ENCODE peak calls at places on chromosomes 13 and 19, in six cellular contexts. One of them, this sample, is unnamed.

GRCh38 chr19:35162471-35163326 is 8.2 kb downstream of the FXYD5 start:
- DNase-seq in heart right ventricle: no peak
- DNase-seq in neural crest cell: no peak
- DNase-seq in esophagus squamous epithelium: no peak
- DNase-seq in AG09319: no peak
- DNase-seq in cardiac muscle cell: no peak
- DNase-seq in this sample: peak

GRCh38 chr19:39045506-39045905 is 13.2 kb upstream of the FBXO27 start:
- DNase-seq in esophagus squamous epithelium: no peak
- DNase-seq in AG09319: no peak
- DNase-seq in cardiac muscle cell: no peak
- DNase-seq in neural crest cell: no peak
- DNase-seq in heart right ventricle: no peak
- DNase-seq in this sample: no peak

GRCh38 chr13:83810136-83810535 is 72.1 kb downstream of the SLITRK1 start:
- DNase-seq in neural crest cell: no peak
- DNase-seq in cardiac muscle cell: no peak
- DNase-seq in AG09319: no peak
- DNase-seq in esophagus squamous epithelium: no peak
- DNase-seq in heart right ventricle: no peak
- DNase-seq in this sample: no peak

GRCh38 chr13:97627566-97627965 is 193.6 kb downstream of the RAP2A start:
- DNase-seq in cardiac muscle cell: peak
- DNase-seq in AG09319: peak
- DNase-seq in heart right ventricle: peak
- DNase-seq in neural crest cell: no peak
- DNase-seq in esophagus squamous epithelium: no peak
- DNase-seq in this sample: peak

GRCh38 chr13:109897988-109898623 is 111.7 kb upstream of the IRS2 start:
- DNase-seq in neural crest cell: no peak
- DNase-seq in cardiac muscle cell: no peak
- DNase-seq in heart right ventricle: no peak
- DNase-seq in AG09319: no peak
- DNase-seq in esophagus squamous epithelium: no peak
- DNase-seq in this sample: no peak

GRCh38 chr19:13022111-13022858 is 27.0 kb downstream of the NFIX start:
- DNase-seq in esophagus squamous epithelium: no peak
- DNase-seq in heart right ventricle: peak
- DNase-seq in AG09319: no peak
- DNase-seq in neural crest cell: no peak
- DNase-seq in cardiac muscle cell: no peak
- DNase-seq in this sample: no peak

GRCh38 chr13:64684685-64685431 is 2545.3 kb downstream of the PCDH9 start:
- DNase-seq in neural crest cell: no peak
- DNase-seq in AG09319: no peak
- DNase-seq in heart right ventricle: no peak
- DNase-seq in esophagus squamous epithelium: no peak
- DNase-seq in cardiac muscle cell: no peak
- DNase-seq in this sample: no peak

GRCh38 chr13:94707400-94708021 is 4.8 kb downstream of the SOX21 start:
- DNase-seq in cardiac muscle cell: no peak
- DNase-seq in neural crest cell: peak
- DNase-seq in esophagus squamous epithelium: no peak
- DNase-seq in AG09319: no peak
- DNase-seq in heart right ventricle: no peak
- DNase-seq in this sample: no peak

GRCh38 chr19:13366529-13367143 is 139.6 kb downstream of the CACNA1A start:
- DNase-seq in esophagus squamous epithelium: no peak
- DNase-seq in heart right ventricle: no peak
- DNase-seq in cardiac muscle cell: peak
- DNase-seq in neural crest cell: peak
- DNase-seq in AG09319: no peak
- DNase-seq in this sample: peak

GRCh38 chr13:105139380-105140285 is 1395.8 kb downstream of the EFNB2 start:
- DNase-seq in neural crest cell: no peak
- DNase-seq in cardiac muscle cell: peak
- DNase-seq in esophagus squamous epithelium: peak
- DNase-seq in heart right ventricle: peak
- DNase-seq in AG09319: no peak
- DNase-seq in this sample: no peak

GRCh38 chr19:51724543-51724942 is 752 bp upstream of the HAS1 start:
- DNase-seq in esophagus squamous epithelium: no peak
- DNase-seq in neural crest cell: no peak
- DNase-seq in cardiac muscle cell: no peak
- DNase-seq in AG09319: no peak
- DNase-seq in heart right ventricle: no peak
- DNase-seq in this sample: no peak

GRCh38 chr13:111389621-111390521 is 69.4 kb downstream of the TEX29 start:
- DNase-seq in neural crest cell: no peak
- DNase-seq in cardiac muscle cell: no peak
- DNase-seq in esophagus squamous epithelium: no peak
- DNase-seq in AG09319: no peak
- DNase-seq in heart right ventricle: no peak
- DNase-seq in this sample: no peak

GRCh38 chr19:22634450-22634827 is 315 bp downstream of the ZNF492 start:
- DNase-seq in neural crest cell: no peak
- DNase-seq in esophagus squamous epithelium: no peak
- DNase-seq in cardiac muscle cell: no peak
- DNase-seq in heart right ventricle: no peak
- DNase-seq in AG09319: no peak
- DNase-seq in this sample: no peak

GRCh38 chr19:12965017-12965811 is 4.2 kb upstream of the DAND5 start:
- DNase-seq in neural crest cell: peak
- DNase-seq in heart right ventricle: peak
- DNase-seq in AG09319: no peak
- DNase-seq in esophagus squamous epithelium: no peak
- DNase-seq in cardiac muscle cell: peak
- DNase-seq in this sample: peak

GRCh38 chr19:38774181-38774950 is 1.0 kb upstream of the LGALS7 start:
- DNase-seq in heart right ventricle: no peak
- DNase-seq in neural crest cell: no peak
- DNase-seq in AG09319: no peak
- DNase-seq in cardiac muscle cell: no peak
- DNase-seq in esophagus squamous epithelium: no peak
- DNase-seq in this sample: no peak

GRCh38 chr19:38898788-38899446 is 501 bp downstream of the SIRT2 start:
- DNase-seq in cardiac muscle cell: peak
- DNase-seq in heart right ventricle: no peak
- DNase-seq in neural crest cell: peak
- DNase-seq in AG09319: no peak
- DNase-seq in esophagus squamous epithelium: no peak
- DNase-seq in this sample: peak

GRCh38 chr13:85503797-85504196 is 295.4 kb downstream of the SLITRK6 start:
- DNase-seq in heart right ventricle: no peak
- DNase-seq in AG09319: no peak
- DNase-seq in esophagus squamous epithelium: no peak
- DNase-seq in cardiac muscle cell: no peak
- DNase-seq in neural crest cell: no peak
- DNase-seq in this sample: peak

GRCh38 chr19:35949131-35949530 is 13.0 kb downstream of the LRFN3 start:
- DNase-seq in heart right ventricle: no peak
- DNase-seq in neural crest cell: no peak
- DNase-seq in cardiac muscle cell: no peak
- DNase-seq in esophagus squamous epithelium: no peak
- DNase-seq in AG09319: no peak
- DNase-seq in this sample: no peak

GRCh38 chr13:104318121-104318520 is 1251.9 kb upstream of the SLC10A2 start:
- DNase-seq in AG09319: no peak
- DNase-seq in esophagus squamous epithelium: no peak
- DNase-seq in heart right ventricle: no peak
- DNase-seq in cardiac muscle cell: peak
- DNase-seq in neural crest cell: no peak
- DNase-seq in this sample: peak

GRCh38 chr19:1970003-1970805 is 29.2 kb downstream of the CSNK1G2 start:
- DNase-seq in AG09319: no peak
- DNase-seq in heart right ventricle: no peak
- DNase-seq in cardiac muscle cell: no peak
- DNase-seq in neural crest cell: no peak
- DNase-seq in esophagus squamous epithelium: no peak
- DNase-seq in this sample: peak

GRCh38 chr13:24270639-24271131 is 38.7 kb upstream of the C1QTNF9 start:
- DNase-seq in cardiac muscle cell: peak
- DNase-seq in heart right ventricle: peak
- DNase-seq in AG09319: no peak
- DNase-seq in neural crest cell: peak
- DNase-seq in esophagus squamous epithelium: peak
- DNase-seq in this sample: peak

GRCh38 chr19:1812426-1813196 is 535 bp upstream of the ATP8B3 start:
- DNase-seq in esophagus squamous epithelium: peak
- DNase-seq in heart right ventricle: peak
- DNase-seq in neural crest cell: peak
- DNase-seq in AG09319: peak
- DNase-seq in cardiac muscle cell: peak
- DNase-seq in this sample: peak

GRCh38 chr19:39671739-39672363 is 16.1 kb downstream of the LGALS16 start:
- DNase-seq in cardiac muscle cell: peak
- DNase-seq in esophagus squamous epithelium: no peak
- DNase-seq in AG09319: peak
- DNase-seq in neural crest cell: peak
- DNase-seq in heart right ventricle: peak
- DNase-seq in this sample: peak

GRCh38 chr19:38649305-38650179 is 2.1 kb downstream of the ACTN4 start:
- DNase-seq in esophagus squamous epithelium: no peak
- DNase-seq in heart right ventricle: no peak
- DNase-seq in AG09319: no peak
- DNase-seq in neural crest cell: no peak
- DNase-seq in cardiac muscle cell: no peak
- DNase-seq in this sample: peak

GRCh38 chr19:5171711-5172110 is 168.9 kb downstream of the PTPRS start:
- DNase-seq in esophagus squamous epithelium: no peak
- DNase-seq in heart right ventricle: no peak
- DNase-seq in cardiac muscle cell: no peak
- DNase-seq in neural crest cell: no peak
- DNase-seq in AG09319: no peak
- DNase-seq in this sample: no peak

GRCh38 chr13:50144473-50145160 is 129.4 kb downstream of the KCNRG start:
- DNase-seq in heart right ventricle: no peak
- DNase-seq in AG09319: no peak
- DNase-seq in neural crest cell: no peak
- DNase-seq in cardiac muscle cell: no peak
- DNase-seq in esophagus squamous epithelium: no peak
- DNase-seq in this sample: no peak

GRCh38 chr19:40217027-40217810 is 965 bp downstream of the TTC9B start:
- DNase-seq in neural crest cell: no peak
- DNase-seq in cardiac muscle cell: peak
- DNase-seq in esophagus squamous epithelium: no peak
- DNase-seq in AG09319: no peak
- DNase-seq in heart right ventricle: no peak
- DNase-seq in this sample: no peak

GRCh38 chr13:26929971-26930730 is 169.6 kb upstream of the GPR12 start:
- DNase-seq in AG09319: no peak
- DNase-seq in esophagus squamous epithelium: no peak
- DNase-seq in neural crest cell: peak
- DNase-seq in cardiac muscle cell: peak
- DNase-seq in heart right ventricle: peak
- DNase-seq in this sample: peak
- TF ChIP-seq CTCF in AG09319: peak
- TF ChIP-seq CTCF in esophagus squamous epithelium: peak
- TF ChIP-seq CTCF in neural crest cell: peak
- TF ChIP-seq CTCF in cardiac muscle cell: peak
- TF ChIP-seq CTCF in heart right ventricle: peak
- TF ChIP-seq CTCF in this sample: peak

GRCh38 chr19:46297700-46298476 is 1.0 kb downstream of the HIF3A start:
- DNase-seq in AG09319: no peak
- DNase-seq in cardiac muscle cell: no peak
- DNase-seq in esophagus squamous epithelium: no peak
- DNase-seq in neural crest cell: no peak
- DNase-seq in heart right ventricle: peak
- DNase-seq in this sample: no peak
- TF ChIP-seq CTCF in AG09319: no peak
- TF ChIP-seq CTCF in cardiac muscle cell: peak
- TF ChIP-seq CTCF in esophagus squamous epithelium: peak
- TF ChIP-seq CTCF in neural crest cell: no peak
- TF ChIP-seq CTCF in heart right ventricle: peak
- TF ChIP-seq CTCF in this sample: no peak

DNA sequence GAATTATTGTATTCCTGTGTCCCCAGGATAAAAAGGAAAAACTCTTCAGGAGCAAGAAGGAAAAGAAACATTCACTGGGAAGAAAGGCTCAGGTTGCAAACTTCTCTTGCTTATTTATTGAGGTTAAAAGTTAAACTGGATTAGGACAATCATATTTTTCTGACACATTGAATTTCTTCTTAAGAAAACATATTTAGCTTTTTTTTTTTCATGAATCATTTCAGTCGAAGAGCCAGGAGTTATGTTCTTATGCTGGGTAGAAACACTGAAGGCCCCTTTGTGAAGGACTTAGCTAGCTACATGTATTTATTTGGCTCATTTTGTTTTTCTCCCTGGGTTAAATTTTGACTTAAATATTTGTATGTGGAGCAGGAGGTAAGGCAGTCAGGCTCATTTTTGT is 434.0 kb downstream of the KLF5 start:
- DNase-seq in AG09319: no peak
- DNase-seq in cardiac muscle cell: no peak
- DNase-seq in heart right ventricle: no peak
- DNase-seq in neural crest cell: no peak
- DNase-seq in esophagus squamous epithelium: no peak
- DNase-seq in this sample: no peak
- TF ChIP-seq CTCF in AG09319: no peak
- TF ChIP-seq CTCF in cardiac muscle cell: no peak
- TF ChIP-seq CTCF in heart right ventricle: no peak
- TF ChIP-seq CTCF in neural crest cell: no peak
- TF ChIP-seq CTCF in esophagus squamous epithelium: no peak
- TF ChIP-seq CTCF in this sample: no peak

DNA sequence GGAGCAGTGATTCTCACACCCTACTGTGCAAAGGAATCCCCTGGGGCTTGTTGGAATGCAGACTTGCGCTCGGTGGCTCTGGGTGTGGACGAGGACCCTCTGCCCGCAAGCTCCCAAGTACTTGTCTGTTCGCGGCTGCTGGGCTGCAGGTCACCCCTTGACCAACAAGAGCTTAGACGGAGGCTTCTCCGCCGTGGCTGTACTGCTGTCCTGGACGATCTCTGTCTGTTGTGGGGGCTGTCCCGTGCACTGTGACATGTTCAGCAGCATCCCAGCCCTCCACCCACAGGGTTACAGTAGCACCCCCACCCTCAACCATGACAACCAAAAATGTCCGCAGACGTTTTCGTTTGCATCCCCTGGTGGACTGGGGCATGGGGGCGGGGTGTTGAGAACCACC is 22.9 kb upstream of the SLC15A1 start:
- DNase-seq in cardiac muscle cell: no peak
- DNase-seq in esophagus squamous epithelium: no peak
- DNase-seq in AG09319: no peak
- DNase-seq in neural crest cell: no peak
- DNase-seq in heart right ventricle: no peak
- DNase-seq in this sample: no peak
- TF ChIP-seq CTCF in cardiac muscle cell: no peak
- TF ChIP-seq CTCF in esophagus squamous epithelium: no peak
- TF ChIP-seq CTCF in AG09319: no peak
- TF ChIP-seq CTCF in neural crest cell: no peak
- TF ChIP-seq CTCF in heart right ventricle: no peak
- TF ChIP-seq CTCF in this sample: no peak